ENCODE peak calls at places on chromosomes 6 and 20, in ten cellular contexts. G is globus pallidus; E is RWPE1; Q is astrocyte; U is activated naive CD8-positive, alpha-beta T cell treated with anti-CD3 and anti-CD28 coated beads, Interleukin-2, amount 50 U/mL, for 24 hours; L is ELF-1; B is stimulated activated CD4-positive, alpha-beta T cell treated with anti-CD3 and anti-CD28 coated beads, Interleukin-4, amount 100 ng/mL, for 24 hours; Z is HCT116; F is stimulated activated CD8-positive, alpha-beta memory T cell treated with anti-CD3 and anti-CD28 coated beads, Interleukin-2, amount 100 ng/mL, for 48 hours; H is neural crest cell. D is an unnamed sample.

GRCh38 chr20:11445891-11446290 is 471.8 kb upstream of the BTBD3 start:
- DNase-seq in B (no peak), Q (peak; percentile 45), L (no peak), G (no peak), U (no peak), F (no peak), Z (no peak), H (no peak), E (no peak), D (no peak)

GRCh38 chr20:54323227-54323734 is 115.4 kb downstream of the PFDN4 start:
- DNase-seq in B (no peak), F (no peak), Q (no peak), E (no peak), U (no peak), Z (no peak), L (no peak), H (no peak), G (no peak), D (no peak)

GRCh38 chr20:22180244-22180643 is 404.1 kb downstream of the FOXA2 start:
- DNase-seq in Z (no peak), L (no peak), H (peak; percentile 16), B (no peak), U (no peak), Q (no peak), E (peak; percentile 11), G (no peak), F (no peak), D (peak; percentile 31)

GRCh38 chr20:47705497-47705856 is 79.8 kb downstream of the SULF2 start:
- DNase-seq in L (no peak), E (no peak), H (no peak), Z (no peak), F (no peak), B (no peak), U (no peak), Q (no peak), G (no peak), D (no peak)

GRCh38 chr6:56649782-56650181 is 7.1 kb upstream of the DST start:
- DNase-seq in B (no peak), G (no peak), L (no peak), Z (no peak), U (no peak), E (no peak), F (no peak), Q (no peak), H (no peak), D (no peak)

GRCh38 chr6:54618597-54618996 is 228.0 kb upstream of the FAM83B start:
- DNase-seq in F (no peak), U (no peak), H (no peak), Z (no peak), E (no peak), L (no peak), G (no peak), Q (no peak), B (no peak), D (no peak)

GRCh38 chr6:33771342-33772113 is 17.4 kb downstream of the LEMD2 start:
- DNase-seq in B (peak; percentile 59), E (peak; percentile 69), Z (peak; percentile 19), Q (peak; percentile 89), F (peak; percentile 49), L (peak; percentile 97), H (peak; percentile 65), G (peak; percentile 68), U (peak; percentile 69), D (peak; percentile 95)

GRCh38 chr6:33995046-33995872 is 150.6 kb downstream of the GRM4 start:
- DNase-seq in U (no peak), G (peak; percentile 6), Z (no peak), Q (no peak), F (no peak), B (no peak), L (peak; percentile 56), E (no peak), H (no peak), D (no peak)

GRCh38 chr20:57560554-57561355 is at the start of gene PCK1:
- DNase-seq in G (no peak), F (no peak), L (no peak), Z (no peak), U (no peak), H (no peak), E (peak; percentile 69), Q (no peak), B (no peak), D (no peak)

GRCh38 chr6:72940265-72940664 is 285.0 kb downstream of the KHDC1L start:
- DNase-seq in Q (no peak), G (no peak), B (no peak), E (peak; percentile 33), F (no peak), H (no peak), Z (no peak), L (no peak), U (no peak), D (no peak)

GRCh38 chr20:37711987-37712961 is 18.4 kb downstream of the CTNNBL1 start:
- DNase-seq in H (no peak), L (no peak), U (no peak), E (no peak), Q (no peak), F (no peak), B (no peak), Z (no peak), G (peak; percentile 54), D (peak; percentile 18)

GRCh38 chr20:36825374-36826104 is 50.4 kb upstream of the TLDC2 start:
- DNase-seq in E (no peak), H (peak; percentile 36), Q (no peak), L (no peak), G (no peak), F (no peak), Z (no peak), B (no peak), U (no peak), D (peak; percentile 34)

GRCh38 chr6:36729169-36729549 is 31.5 kb downstream of the RAB44 start:
- DNase-seq in G (no peak), B (no peak), U (no peak), E (no peak), H (no peak), Q (no peak), L (no peak), F (no peak), Z (no peak), D (no peak)

GRCh38 chr20:49445176-49445575 is 37.3 kb downstream of the KCNB1 start:
- DNase-seq in L (no peak), B (no peak), E (peak; percentile 46), U (no peak), H (no peak), Q (no peak), Z (no peak), F (no peak), G (no peak), D (no peak)

GRCh38 chr6:24009319-24009718 is 116.7 kb upstream of the NRSN1 start:
- DNase-seq in H (peak; percentile 16), F (no peak), E (no peak), U (no peak), Z (no peak), L (no peak), G (no peak), B (no peak), Q (no peak), D (peak; percentile 86)

GRCh38 chr6:145929037-145929633 is 35.0 kb downstream of the SHPRH start:
- DNase-seq in E (peak; percentile 6), F (no peak), H (no peak), B (no peak), L (no peak), Q (peak; percentile 25), U (no peak), Z (peak; percentile 7), G (peak; percentile 19), D (peak; percentile 53)

GRCh38 chr6:9360881-9361280 is 925.5 kb upstream of the SLC35B3 start:
- DNase-seq in U (no peak), Z (no peak), H (no peak), E (no peak), Q (no peak), L (no peak), G (no peak), F (no peak), B (no peak), D (no peak)

GRCh38 chr6:8642131-8642530 is 206.8 kb upstream of the SLC35B3 start:
- DNase-seq in E (no peak), B (no peak), H (no peak), F (no peak), Z (no peak), L (no peak), U (no peak), G (no peak), Q (no peak), D (peak; percentile 18)

GRCh38 chr6:147666254-147666653 is 157.8 kb downstream of the SAMD5 start:
- DNase-seq in F (no peak), U (no peak), Q (no peak), H (no peak), Z (no peak), B (no peak), L (no peak), E (no peak), G (no peak), D (peak; percentile 32)

GRCh38 chr20:2256132-2256531 is 39.7 kb upstream of the TGM3 start:
- DNase-seq in L (no peak), G (no peak), F (no peak), E (no peak), B (no peak), Q (no peak), H (no peak), U (no peak), Z (no peak), D (no peak)

GRCh38 chr6:111992851-111993250 is 61.1 kb upstream of the CCN6 start:
- DNase-seq in L (no peak), E (peak; percentile 13), B (peak; percentile 56), Q (no peak), G (no peak), H (no peak), U (peak; percentile 51), F (no peak), Z (no peak), D (no peak)

GRCh38 chr20:53210931-53211330 is 238.8 kb downstream of the TSHZ2 start:
- DNase-seq in B (no peak), Q (no peak), G (no peak), L (no peak), Z (no peak), F (no peak), U (no peak), E (no peak), H (no peak), D (no peak)

GRCh38 chr6:32168807-32169206 is 4.4 kb downstream of the EGFL8 start:
- DNase-seq in B (no peak), E (no peak), L (no peak), H (no peak), G (no peak), Z (no peak), Q (no peak), U (no peak), F (no peak), D (no peak)

GRCh38 chr20:16624106-16624505 is 50.9 kb upstream of the KIF16B start:
- DNase-seq in Q (no peak), Z (no peak), B (no peak), H (no peak), G (no peak), L (peak; percentile 58), E (no peak), F (no peak), U (no peak), D (no peak)

GRCh38 chr6:155396605-155397004 is 59.0 kb downstream of the NOX3 start:
- DNase-seq in Q (no peak), F (no peak), H (no peak), U (no peak), B (no peak), E (no peak), Z (no peak), G (no peak), L (no peak), D (no peak)

GRCh38 chr6:166578536-166579233 is 7.8 kb downstream of the RAMACL start:
- DNase-seq in H (no peak), Q (no peak), B (no peak), Z (no peak), E (no peak), G (no peak), L (no peak), F (no peak), U (no peak), D (no peak)

GRCh38 chr20:47544240-47544639 is 42.6 kb downstream of the NCOA3 start:
- DNase-seq in F (no peak), Z (no peak), E (no peak), H (no peak), L (no peak), B (peak; percentile 14), Q (peak; percentile 86), G (no peak), U (no peak), D (no peak)

GRCh38 chr6:11231564-11232176 is 798 bp downstream of the NEDD9 start:
- DNase-seq in Q (peak; percentile 49), H (no peak), Z (no peak), U (no peak), G (peak; percentile 55), B (no peak), L (peak; percentile 17), E (no peak), F (no peak), D (peak; percentile 75)